ENCODE peak calls at places on chromosomes 1 and 21, in nine cellular contexts. One of them, this sample, is unnamed. For H3K4me1, the result is how much of the 10 kb centered on the place peaks cover.

GRCh38 chr1:42908046-42908445 is 50.6 kb downstream of the SLC2A1 start:
- DNase-seq in HCT116: no peak
- DNase-seq in IMR-90: no peak
- DNase-seq in A549: no peak
- DNase-seq in lower lobe of right lung: no peak
- DNase-seq in spleen: no peak
- DNase-seq in PC-9: no peak
- DNase-seq in Peyer's patch: no peak
- DNase-seq in tibial artery: no peak
- DNase-seq in this sample: no peak

GRCh38 chr1:63674238-63674864 is 81.1 kb downstream of the PGM1 start:
- DNase-seq in HCT116: peak
- DNase-seq in IMR-90: peak
- DNase-seq in A549: peak
- DNase-seq in lower lobe of right lung: peak
- DNase-seq in spleen: no peak
- DNase-seq in PC-9: peak
- DNase-seq in Peyer's patch: peak
- DNase-seq in tibial artery: peak
- DNase-seq in this sample: peak

GRCh38 chr21:45595574-45596295 is 47.8 kb upstream of the PCBP3 start:
- DNase-seq in HCT116: no peak
- DNase-seq in IMR-90: no peak
- DNase-seq in A549: no peak
- DNase-seq in lower lobe of right lung: peak
- DNase-seq in spleen: peak
- DNase-seq in PC-9: no peak
- DNase-seq in Peyer's patch: peak
- DNase-seq in tibial artery: no peak
- DNase-seq in this sample: peak

GRCh38 chr1:98277111-98277510 is 356.3 kb upstream of the DPYD start:
- DNase-seq in HCT116: no peak
- DNase-seq in IMR-90: peak
- DNase-seq in A549: peak
- DNase-seq in lower lobe of right lung: no peak
- DNase-seq in spleen: no peak
- DNase-seq in PC-9: no peak
- DNase-seq in Peyer's patch: no peak
- DNase-seq in tibial artery: no peak
- DNase-seq in this sample: peak

GRCh38 chr21:45596704-45597318 is 46.7 kb upstream of the PCBP3 start:
- DNase-seq in HCT116: peak
- DNase-seq in IMR-90: peak
- DNase-seq in A549: peak
- DNase-seq in lower lobe of right lung: peak
- DNase-seq in spleen: peak
- DNase-seq in PC-9: peak
- DNase-seq in Peyer's patch: peak
- DNase-seq in tibial artery: peak
- DNase-seq in this sample: peak

GRCh38 chr21:44525431-44526095 is 14.4 kb downstream of the KRTAP10-1 start:
- DNase-seq in HCT116: no peak
- DNase-seq in IMR-90: no peak
- DNase-seq in A549: no peak
- DNase-seq in lower lobe of right lung: no peak
- DNase-seq in spleen: no peak
- DNase-seq in PC-9: no peak
- DNase-seq in Peyer's patch: peak
- DNase-seq in tibial artery: peak
- DNase-seq in this sample: no peak

GRCh38 chr1:41465741-41466140 is 18.7 kb downstream of the EDN2 start:
- DNase-seq in HCT116: no peak
- DNase-seq in IMR-90: no peak
- DNase-seq in A549: no peak
- DNase-seq in lower lobe of right lung: no peak
- DNase-seq in spleen: no peak
- DNase-seq in PC-9: no peak
- DNase-seq in Peyer's patch: no peak
- DNase-seq in tibial artery: no peak
- DNase-seq in this sample: no peak

GRCh38 chr21:29175408-29176147 is 45.1 kb downstream of the MAP3K7CL start:
- DNase-seq in HCT116: no peak
- DNase-seq in IMR-90: peak
- DNase-seq in A549: peak
- DNase-seq in lower lobe of right lung: no peak
- DNase-seq in spleen: no peak
- DNase-seq in PC-9: no peak
- DNase-seq in Peyer's patch: no peak
- DNase-seq in tibial artery: no peak
- DNase-seq in this sample: no peak

GRCh38 chr1:47184090-47184735 is 5.6 kb downstream of the PDZK1IP1 start:
- DNase-seq in HCT116: no peak
- DNase-seq in IMR-90: no peak
- DNase-seq in A549: no peak
- DNase-seq in lower lobe of right lung: no peak
- DNase-seq in spleen: peak
- DNase-seq in PC-9: no peak
- DNase-seq in Peyer's patch: no peak
- DNase-seq in tibial artery: no peak
- DNase-seq in this sample: no peak
- H3K4me1 ChIP-seq in HCT116: under half
- H3K4me1 ChIP-seq in IMR-90: under half
- H3K4me1 ChIP-seq in A549: under half
- H3K4me1 ChIP-seq in lower lobe of right lung: under half
- H3K4me1 ChIP-seq in spleen: under half
- H3K4me1 ChIP-seq in PC-9: under half
- H3K4me1 ChIP-seq in Peyer's patch: under half
- H3K4me1 ChIP-seq in tibial artery: under half
- H3K4me1 ChIP-seq in this sample: half or more

GRCh38 chr1:96425382-96426129 is 296.0 kb upstream of the PTBP2 start:
- DNase-seq in HCT116: no peak
- DNase-seq in IMR-90: no peak
- DNase-seq in A549: no peak
- DNase-seq in lower lobe of right lung: no peak
- DNase-seq in spleen: no peak
- DNase-seq in PC-9: no peak
- DNase-seq in Peyer's patch: no peak
- DNase-seq in tibial artery: no peak
- DNase-seq in this sample: no peak

GRCh38 chr1:96418969-96419368 is 302.6 kb upstream of the PTBP2 start:
- DNase-seq in HCT116: no peak
- DNase-seq in IMR-90: no peak
- DNase-seq in A549: no peak
- DNase-seq in lower lobe of right lung: no peak
- DNase-seq in spleen: no peak
- DNase-seq in PC-9: no peak
- DNase-seq in Peyer's patch: no peak
- DNase-seq in tibial artery: no peak
- DNase-seq in this sample: no peak

DNA sequence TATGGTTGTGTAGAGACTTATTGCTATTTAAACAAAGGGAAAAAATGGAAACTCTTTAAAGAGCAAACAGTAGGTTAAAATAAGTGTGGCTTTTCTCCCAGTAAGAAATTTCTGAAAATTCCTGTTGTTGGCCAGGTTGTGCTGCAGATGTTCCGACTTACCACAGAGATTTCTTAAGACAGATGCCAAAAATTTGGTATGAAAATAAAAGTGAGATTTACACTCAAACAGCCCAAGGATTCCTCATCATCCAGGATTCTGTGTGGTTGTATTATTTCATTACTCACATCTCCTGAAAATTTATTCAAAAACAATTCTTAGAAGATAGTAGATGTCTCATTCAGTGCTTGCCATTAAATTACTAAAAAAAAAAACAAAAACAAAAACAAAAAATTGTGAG is 296.7 kb upstream of the PTBP2 start:
- DNase-seq in HCT116: no peak
- DNase-seq in IMR-90: peak
- DNase-seq in A549: no peak
- DNase-seq in lower lobe of right lung: no peak
- DNase-seq in spleen: no peak
- DNase-seq in PC-9: no peak
- DNase-seq in Peyer's patch: no peak
- DNase-seq in tibial artery: no peak
- DNase-seq in this sample: no peak
- TF ChIP-seq CTCF in HCT116: no peak
- TF ChIP-seq CTCF in IMR-90: no peak
- TF ChIP-seq CTCF in A549: no peak
- TF ChIP-seq CTCF in lower lobe of right lung: no peak
- TF ChIP-seq CTCF in spleen: no peak
- TF ChIP-seq CTCF in PC-9: no peak
- TF ChIP-seq CTCF in Peyer's patch: no peak
- TF ChIP-seq CTCF in tibial artery: no peak
- TF ChIP-seq CTCF in this sample: no peak

GRCh38 chr1:19011832-19012231 is 55.4 kb upstream of the IFFO2 start:
- DNase-seq in HCT116: no peak
- DNase-seq in IMR-90: no peak
- DNase-seq in A549: no peak
- DNase-seq in lower lobe of right lung: no peak
- DNase-seq in spleen: no peak
- DNase-seq in PC-9: no peak
- DNase-seq in Peyer's patch: no peak
- DNase-seq in tibial artery: no peak
- DNase-seq in this sample: no peak

GRCh38 chr1:19015476-19015875 is 59.0 kb upstream of the IFFO2 start:
- DNase-seq in HCT116: no peak
- DNase-seq in IMR-90: no peak
- DNase-seq in A549: no peak
- DNase-seq in lower lobe of right lung: no peak
- DNase-seq in spleen: no peak
- DNase-seq in PC-9: no peak
- DNase-seq in Peyer's patch: no peak
- DNase-seq in tibial artery: no peak
- DNase-seq in this sample: no peak

GRCh38 chr1:19014765-19015164 is 58.3 kb upstream of the IFFO2 start:
- DNase-seq in HCT116: no peak
- DNase-seq in IMR-90: no peak
- DNase-seq in A549: no peak
- DNase-seq in lower lobe of right lung: no peak
- DNase-seq in spleen: no peak
- DNase-seq in PC-9: no peak
- DNase-seq in Peyer's patch: no peak
- DNase-seq in tibial artery: no peak
- DNase-seq in this sample: no peak

GRCh38 chr1:19010995-19011696 is 54.7 kb upstream of the IFFO2 start:
- DNase-seq in HCT116: peak
- DNase-seq in IMR-90: peak
- DNase-seq in A549: peak
- DNase-seq in lower lobe of right lung: peak
- DNase-seq in spleen: no peak
- DNase-seq in PC-9: peak
- DNase-seq in Peyer's patch: peak
- DNase-seq in tibial artery: peak
- DNase-seq in this sample: peak

DNA sequence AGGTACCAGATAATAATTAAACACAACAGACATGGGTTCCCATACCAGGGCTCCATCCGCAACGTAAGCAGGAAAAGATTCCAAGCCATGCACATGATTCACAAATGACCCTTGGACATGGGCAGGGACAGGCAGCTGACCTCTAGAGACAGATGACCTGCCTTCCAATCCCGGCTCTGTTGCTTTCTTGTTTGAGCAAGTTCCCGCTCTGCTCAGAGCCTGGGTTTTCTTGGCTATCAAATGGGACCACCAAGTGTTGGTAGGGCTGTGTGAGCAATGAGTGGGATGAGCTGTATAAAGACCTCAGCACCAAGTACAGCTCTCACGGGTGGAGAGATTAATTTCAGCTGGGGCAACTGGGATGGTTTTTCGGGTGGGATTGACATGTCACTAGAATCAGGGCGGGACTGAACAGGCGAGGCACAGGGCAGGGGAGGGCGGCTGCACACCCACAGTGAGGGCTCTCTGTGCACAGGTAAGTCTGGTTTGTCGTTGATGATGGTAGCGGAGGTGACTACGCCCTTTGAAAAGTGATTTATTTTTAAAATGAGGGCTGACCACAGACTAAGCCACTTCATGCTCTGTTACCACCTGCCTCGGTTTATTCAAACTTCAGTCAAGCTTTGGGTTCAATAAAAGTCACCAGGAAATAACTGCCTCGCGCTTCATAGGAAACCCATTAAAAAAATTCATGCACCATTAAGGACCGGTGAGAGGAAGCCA is 57.5 kb upstream of the IFFO2 start:
- DNase-seq in HCT116: no peak
- DNase-seq in IMR-90: no peak
- DNase-seq in A549: peak
- DNase-seq in lower lobe of right lung: no peak
- DNase-seq in spleen: no peak
- DNase-seq in PC-9: no peak
- DNase-seq in Peyer's patch: peak
- DNase-seq in tibial artery: no peak
- DNase-seq in this sample: peak
- H3K4me3 ChIP-seq in HCT116: no peak
- H3K4me3 ChIP-seq in IMR-90: no peak
- H3K4me3 ChIP-seq in A549: no peak
- H3K4me3 ChIP-seq in lower lobe of right lung: no peak
- H3K4me3 ChIP-seq in spleen: no peak
- H3K4me3 ChIP-seq in PC-9: no peak
- H3K4me3 ChIP-seq in Peyer's patch: no peak
- H3K4me3 ChIP-seq in tibial artery: no peak
- H3K4me3 ChIP-seq in this sample: no peak

GRCh38 chr1:36486088-36486435 is 3.3 kb upstream of the CSF3R start:
- DNase-seq in HCT116: no peak
- DNase-seq in IMR-90: no peak
- DNase-seq in A549: no peak
- DNase-seq in lower lobe of right lung: no peak
- DNase-seq in spleen: no peak
- DNase-seq in PC-9: no peak
- DNase-seq in Peyer's patch: no peak
- DNase-seq in tibial artery: no peak
- DNase-seq in this sample: no peak

GRCh38 chr1:36482724-36483388 is at the start of gene CSF3R:
- DNase-seq in HCT116: no peak
- DNase-seq in IMR-90: no peak
- DNase-seq in A549: no peak
- DNase-seq in lower lobe of right lung: peak
- DNase-seq in spleen: peak
- DNase-seq in PC-9: no peak
- DNase-seq in Peyer's patch: no peak
- DNase-seq in tibial artery: no peak
- DNase-seq in this sample: no peak

GRCh38 chr1:36487906-36488305 is 5.2 kb upstream of the CSF3R start:
- DNase-seq in HCT116: no peak
- DNase-seq in IMR-90: no peak
- DNase-seq in A549: no peak
- DNase-seq in lower lobe of right lung: no peak
- DNase-seq in spleen: no peak
- DNase-seq in PC-9: no peak
- DNase-seq in Peyer's patch: no peak
- DNase-seq in tibial artery: peak
- DNase-seq in this sample: no peak

GRCh38 chr1:36484099-36484498 is 1.4 kb upstream of the CSF3R start:
- DNase-seq in HCT116: no peak
- DNase-seq in IMR-90: no peak
- DNase-seq in A549: no peak
- DNase-seq in lower lobe of right lung: no peak
- DNase-seq in spleen: no peak
- DNase-seq in PC-9: no peak
- DNase-seq in Peyer's patch: no peak
- DNase-seq in tibial artery: no peak
- DNase-seq in this sample: no peak

DNA sequence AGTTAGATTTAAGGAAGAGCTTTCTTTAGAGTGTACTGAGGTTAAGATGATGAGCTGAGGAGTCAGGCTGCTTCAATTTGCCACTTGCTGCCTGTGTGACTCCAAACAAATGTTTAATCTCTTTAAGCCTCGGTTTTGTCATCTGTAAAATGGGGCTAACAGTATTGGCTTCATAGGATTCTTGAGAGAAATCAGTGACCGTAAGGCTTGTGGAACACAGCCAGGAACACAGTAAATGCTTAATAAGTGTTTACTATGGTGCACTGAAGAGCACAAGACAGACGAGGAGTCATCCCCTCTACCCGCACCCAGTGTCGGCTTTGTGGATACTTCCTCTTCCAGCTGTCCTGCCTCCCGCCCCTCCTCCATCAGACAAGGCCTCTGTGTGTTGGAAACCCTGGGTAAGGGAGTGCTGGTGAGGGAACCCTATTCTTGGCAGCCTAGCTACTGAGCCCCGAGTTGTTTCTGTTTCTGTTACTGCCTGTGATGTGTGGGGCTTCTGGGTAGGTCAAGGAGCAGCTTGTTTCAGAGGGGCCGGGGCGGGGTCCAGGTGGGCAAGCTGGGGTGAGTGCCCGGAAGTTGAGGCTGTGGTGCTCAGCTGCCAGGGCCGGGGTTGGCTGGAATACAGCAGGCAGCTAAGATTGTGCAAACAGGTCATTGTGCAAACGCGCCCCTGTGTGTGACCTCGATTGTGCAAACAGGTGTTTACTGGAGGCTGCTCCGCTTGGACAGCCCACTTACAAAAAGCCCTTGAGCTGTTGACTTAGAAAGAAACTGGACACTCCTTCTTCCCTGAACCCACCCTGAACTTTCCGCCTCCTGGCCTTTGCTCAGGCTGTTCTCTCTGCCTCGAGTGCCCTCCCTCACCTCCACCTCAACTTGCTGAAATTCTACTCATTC is 4.0 kb upstream of the CSF3R start:
- DNase-seq in HCT116: no peak
- DNase-seq in IMR-90: no peak
- DNase-seq in A549: peak
- DNase-seq in lower lobe of right lung: peak
- DNase-seq in spleen: peak
- DNase-seq in PC-9: peak
- DNase-seq in Peyer's patch: peak
- DNase-seq in tibial artery: peak
- DNase-seq in this sample: peak
- H3K4me1 ChIP-seq in HCT116: under half
- H3K4me1 ChIP-seq in IMR-90: under half
- H3K4me1 ChIP-seq in A549: under half
- H3K4me1 ChIP-seq in lower lobe of right lung: under half
- H3K4me1 ChIP-seq in spleen: half or more
- H3K4me1 ChIP-seq in PC-9: under half
- H3K4me1 ChIP-seq in Peyer's patch: under half
- H3K4me1 ChIP-seq in tibial artery: under half
- H3K4me1 ChIP-seq in this sample: under half